ENCODE peak calls at places on chromosomes 4 and X, in four cellular contexts. A is endothelial cell of umbilical vein, N is A549, V is HepG2. R is an unnamed sample.

GRCh38 chr4:173448103-173448502 is 49.2 kb upstream of the SCRG1 start:
- DNase-seq in A (no peak), V (no peak), N (no peak), R (no peak)

GRCh38 chr4:137529432-137529831 is 2.9 kb downstream of the PCDH18 start:
- DNase-seq in V (no peak), N (no peak), A (no peak), R (no peak)

GRCh38 chr4:187480146-187481145 is 515.1 kb upstream of the ZFP42 start:
- DNase-seq in N (no peak), A (no peak), V (no peak), R (no peak)

GRCh38 chrX:101429934-101430333 is 21.9 kb downstream of the HNRNPH2 start:
- DNase-seq in V (no peak), A (no peak), N (no peak), R (no peak)

GRCh38 chrX:50579955-50580354 is 109.3 kb upstream of the DGKK start:
- DNase-seq in A (peak), V (peak), N (peak), R (peak)

GRCh38 chrX:150486011-150486410 is 82.4 kb upstream of the MTM1 start:
- DNase-seq in V (peak), N (peak), A (peak), R (peak)

GRCh38 chr4:6472008-6472386 is 417 bp downstream of the PPP2R2C start:
- DNase-seq in A (no peak), N (no peak), V (no peak), R (no peak)

GRCh38 chrX:39772057-39772832 is 325.5 kb downstream of the BCOR start:
- DNase-seq in N (no peak), A (peak), V (peak), R (peak)

GRCh38 chr4:144645621-144646522 is at the start of gene HHIP:
- DNase-seq in A (peak), V (peak), N (peak), R (no peak)

GRCh38 chrX:154791467-154791866 is 13.8 kb downstream of the MPP1 start:
- DNase-seq in A (no peak), N (no peak), V (no peak), R (no peak)

GRCh38 chrX:4547218-4547836 is 833.9 kb upstream of the PRKX start:
- DNase-seq in V (peak), N (peak), A (peak), R (peak)

GRCh38 chr4:145816091-145816490 is 122.5 kb downstream of the ZNF827 start:
- DNase-seq in V (no peak), N (no peak), A (no peak), R (no peak)

GRCh38 chr4:15317246-15317645 is 110.6 kb upstream of the C1QTNF7 start:
- DNase-seq in N (no peak), V (no peak), A (no peak), R (no peak)

GRCh38 chr4:15001248-15001824 is 945 bp upstream of the CPEB2 start:
- DNase-seq in N (peak), A (peak), V (peak), R (peak)

GRCh38 chr4:1200425-1201035 is 28.1 kb upstream of the SPON2 start:
- DNase-seq in V (no peak), A (no peak), N (no peak), R (peak)

GRCh38 chr4:89416968-89417367 is 109.4 kb upstream of the GPRIN3 start:
- DNase-seq in V (no peak), N (no peak), A (no peak), R (no peak)

GRCh38 chrX:35392232-35392631 is 405.9 kb upstream of the MAGEB16 start:
- DNase-seq in A (no peak), N (no peak), V (no peak), R (no peak)

GRCh38 chr4:6461301-6462165 is 10.9 kb downstream of the PPP2R2C start:
- DNase-seq in A (no peak), V (no peak), N (no peak), R (no peak)

GRCh38 chr4:41887821-41888699 is 47.2 kb upstream of the TMEM33 start:
- DNase-seq in A (peak), V (peak), N (no peak), R (peak)

GRCh38 chrX:44012484-44013096 is 39.4 kb upstream of the NDP start:
- DNase-seq in N (peak), V (no peak), A (peak), R (peak)

GRCh38 chr4:105399535-105400161 is 74.2 kb downstream of the PPA2 start:
- DNase-seq in N (no peak), A (peak), V (no peak), R (peak)

GRCh38 chrX:9102956-9103355 is 69.0 kb upstream of the FAM9B start:
- DNase-seq in A (no peak), N (no peak), V (no peak), R (no peak)

DNA sequence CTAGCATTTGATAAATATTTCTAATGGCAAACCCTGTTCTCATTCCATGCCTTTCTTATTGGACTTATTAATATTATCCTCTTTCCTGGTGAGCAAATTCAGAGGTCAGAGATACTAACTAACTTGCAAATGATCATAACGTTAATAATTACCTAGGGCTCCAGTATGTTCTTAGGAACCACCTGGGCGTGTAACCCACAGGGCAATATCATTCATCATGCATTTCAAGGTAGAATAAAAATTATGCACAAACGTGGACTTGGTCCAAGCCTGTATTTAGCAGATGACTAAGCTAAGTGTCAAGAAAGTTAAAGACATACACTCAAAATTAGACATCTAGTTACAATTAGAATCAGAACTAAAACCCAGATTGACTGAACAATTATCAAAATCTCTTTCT is 850.1 kb downstream of the TRIML1 start:
- DNase-seq in V (no peak), N (no peak), A (no peak), R (no peak)
- TF ChIP-seq MYC in V (no peak), N (no peak), A (no peak), R (no peak)

GRCh38 chr4:82519072-82519471 is 42.7 kb downstream of the TMEM150C start:
- DNase-seq in N (no peak), V (no peak), A (peak), R (no peak)
- TF ChIP-seq MYC in N (no peak), V (no peak), A (no peak), R (no peak)

DNA sequence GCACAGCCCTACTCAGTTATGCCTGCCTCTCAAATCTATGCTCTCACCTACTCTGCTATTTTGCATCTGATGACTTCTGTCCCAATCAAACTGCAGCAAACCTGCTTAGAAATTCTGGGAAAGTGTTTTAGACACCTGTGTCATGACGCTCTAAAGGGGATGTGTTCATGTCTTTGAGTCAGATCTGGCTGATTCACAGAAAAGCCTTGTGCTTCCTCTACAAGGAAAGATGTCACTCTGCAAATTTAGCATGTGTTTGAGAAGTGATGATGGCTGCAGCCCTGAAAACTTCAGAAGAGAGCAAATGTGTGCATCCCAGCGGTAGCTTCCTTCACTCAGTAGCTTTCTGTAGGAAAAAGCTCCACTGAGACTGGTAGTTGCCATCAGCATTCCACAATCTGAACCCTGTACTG is 235.4 kb downstream of the MGST2 start:
- DNase-seq in A (no peak), N (no peak), V (no peak), R (no peak)
- TF ChIP-seq MYC in A (no peak), N (no peak), V (no peak), R (no peak)

DNA sequence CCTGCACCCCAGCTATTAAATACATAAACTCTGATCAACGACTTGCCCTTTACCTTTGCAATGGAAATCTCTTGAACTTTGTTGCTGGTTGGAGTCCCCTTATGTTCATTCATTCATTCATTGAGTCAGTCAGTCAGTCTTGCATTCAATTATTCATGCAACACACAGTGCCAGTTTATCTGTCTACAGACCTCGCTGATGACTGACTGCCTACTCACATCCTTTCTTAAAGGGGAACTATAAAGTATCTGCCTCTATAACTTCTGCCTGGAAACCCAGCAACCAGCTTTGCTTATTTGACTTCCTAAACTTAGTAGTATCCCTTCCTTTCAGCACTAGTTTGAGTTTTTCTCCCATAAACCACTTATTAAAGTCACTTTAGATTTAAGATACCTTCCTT is 620.8 kb upstream of the ADGRL3 start:
- DNase-seq in N (no peak), A (no peak), V (no peak), R (no peak)
- TF ChIP-seq MYC in N (no peak), A (no peak), V (no peak), R (no peak)

GRCh38 chr4:94639298-94639697 is 118.5 kb upstream of the BMPR1B start:
- DNase-seq in V (no peak), N (no peak), A (no peak), R (no peak)

GRCh38 chr4:94641702-94642560 is 115.8 kb upstream of the BMPR1B start:
- DNase-seq in V (peak), A (peak), N (peak), R (no peak)

GRCh38 chr4:94640151-94640550 is 117.6 kb upstream of the BMPR1B start:
- DNase-seq in N (no peak), A (no peak), V (no peak), R (no peak)

GRCh38 chr4:94642561-94642866 is 115.2 kb upstream of the BMPR1B start:
- DNase-seq in A (no peak), N (no peak), V (no peak), R (no peak)
- TF ChIP-seq MYC in A (no peak), N (no peak), V (no peak), R (no peak)

GRCh38 chr4:147160908-147161513 is 215.3 kb upstream of the TTC29 start:
- DNase-seq in A (peak), N (peak), V (peak), R (peak)
- TF ChIP-seq MYC in A (no peak), N (no peak), V (no peak), R (no peak)

GRCh38 chrX:10450229-10450958 is 170.0 kb downstream of the MID1 start:
- DNase-seq in N (no peak), V (no peak), A (peak), R (no peak)

GRCh38 chrX:10444204-10444603 is 176.2 kb downstream of the MID1 start:
- DNase-seq in N (no peak), A (peak), V (peak), R (no peak)

GRCh38 chrX:10450959-10451355 is 169.4 kb downstream of the MID1 start:
- DNase-seq in N (no peak), A (no peak), V (no peak), R (no peak)

DNA sequence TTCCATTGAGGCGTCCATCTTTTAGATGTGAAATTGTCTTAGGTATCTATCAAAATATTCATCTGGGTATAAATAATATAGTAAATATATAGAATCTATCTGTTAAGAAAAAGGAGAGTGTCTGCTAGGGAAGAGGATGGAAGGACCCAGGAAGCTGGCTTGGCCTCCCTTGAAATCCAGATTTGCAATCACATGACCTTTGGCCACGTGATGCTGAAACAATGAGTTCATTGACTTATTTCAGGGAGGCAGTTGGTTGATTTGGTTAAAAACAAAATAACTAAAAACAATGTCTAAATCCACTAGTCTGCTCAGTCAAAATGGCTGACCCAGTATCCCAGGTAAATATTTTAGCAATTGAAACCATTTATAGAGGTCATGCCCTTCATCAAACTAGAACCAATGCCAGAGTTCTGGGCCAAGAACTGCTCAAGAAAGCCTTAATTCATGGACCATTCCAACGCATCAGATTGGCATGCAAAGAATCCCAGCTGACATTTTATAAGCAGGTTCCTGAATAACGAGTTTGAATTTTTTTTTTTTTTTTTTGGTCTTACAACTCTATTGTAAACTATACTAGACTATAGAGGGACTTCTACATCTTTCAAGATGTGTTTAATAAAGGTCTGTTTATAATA is 172.7 kb downstream of the MID1 start:
- DNase-seq in A (no peak), V (no peak), N (no peak), R (no peak)
- TF ChIP-seq MYC in A (no peak), V (no peak), N (no peak), R (no peak)